ENCODE peak calls at places on chromosomes 7 and 10, in six cellular contexts. R, K, M, G, Y and H are unnamed samples.

GRCh38 chr7:150737265-150738055 is at the start of gene GIMAP5:
- DNase-seq in K (no peak), M (no peak), G (no peak), Y (no peak), R (no peak), H (no peak)

GRCh38 chr10:13690281-13690825 is 103.6 kb downstream of the PRPF18 start:
- DNase-seq in R (no peak), M (no peak), Y (no peak), G (no peak), K (no peak), H (no peak)

GRCh38 chr10:124403548-124403947 is 15.2 kb downstream of the OAT start:
- DNase-seq in Y (peak; percentile 41), M (peak; percentile 36), K (peak; percentile 77), R (peak; percentile 86), G (no peak), H (no peak)

GRCh38 chr7:103660455-103661371 is 214.7 kb upstream of the SLC26A5 start:
- DNase-seq in M (no peak), R (peak; percentile 43), Y (no peak), G (no peak), K (no peak), H (no peak)

GRCh38 chr7:76191783-76192240 is 9.9 kb upstream of the SRRM3 start:
- DNase-seq in G (no peak), K (no peak), M (peak; percentile 51), R (peak; percentile 27), Y (no peak), H (no peak)

GRCh38 chr10:6674282-6674681 is 94.2 kb upstream of the PRKCQ start:
- DNase-seq in R (no peak), M (no peak), Y (no peak), K (no peak), G (no peak), H (no peak)

GRCh38 chr7:130441408-130441854 is 615 bp upstream of the CEP41 start:
- DNase-seq in R (no peak), Y (no peak), K (no peak), G (no peak), M (peak; percentile 35), H (no peak)

GRCh38 chr10:18333616-18334015 is 193.4 kb downstream of the CACNB2 start:
- DNase-seq in Y (no peak), R (peak; percentile 5), M (no peak), K (no peak), G (no peak), H (no peak)

GRCh38 chr10:62528441-62528840 is 154.3 kb downstream of the ZNF365 start:
- DNase-seq in Y (no peak), M (no peak), G (no peak), K (peak; percentile 67), R (no peak), H (no peak)

GRCh38 chr7:157016352-157017041 is 6.0 kb upstream of the MNX1 start:
- DNase-seq in Y (no peak), G (no peak), M (no peak), R (no peak), K (peak; percentile 81), H (no peak)

GRCh38 chr10:73247509-73248258 is 629 bp upstream of the DNAJC9 start:
- DNase-seq in G (no peak), M (no peak), R (no peak), Y (no peak), K (peak; percentile 17), H (no peak)

GRCh38 chr7:36905836-36906235 is 181.5 kb upstream of the AOAH start:
- DNase-seq in R (no peak), K (no peak), Y (no peak), G (no peak), M (no peak), H (no peak)

GRCh38 chr10:76080991-76081390 is 649.6 kb downstream of the LRMDA start:
- DNase-seq in R (peak; percentile 20), M (no peak), Y (no peak), G (no peak), K (no peak), H (no peak)

GRCh38 chr10:76082232-76082631 is 650.8 kb downstream of the LRMDA start:
- DNase-seq in M (no peak), G (no peak), K (no peak), R (no peak), Y (no peak), H (no peak)

GRCh38 chr10:76085002-76085401 is 653.6 kb downstream of the LRMDA start:
- DNase-seq in M (no peak), G (no peak), R (no peak), Y (no peak), K (no peak), H (no peak)

GRCh38 chr10:76080406-76080805 is 649.0 kb downstream of the LRMDA start:
- DNase-seq in Y (no peak), M (no peak), K (no peak), G (no peak), R (peak; percentile 85), H (no peak)

DNA sequence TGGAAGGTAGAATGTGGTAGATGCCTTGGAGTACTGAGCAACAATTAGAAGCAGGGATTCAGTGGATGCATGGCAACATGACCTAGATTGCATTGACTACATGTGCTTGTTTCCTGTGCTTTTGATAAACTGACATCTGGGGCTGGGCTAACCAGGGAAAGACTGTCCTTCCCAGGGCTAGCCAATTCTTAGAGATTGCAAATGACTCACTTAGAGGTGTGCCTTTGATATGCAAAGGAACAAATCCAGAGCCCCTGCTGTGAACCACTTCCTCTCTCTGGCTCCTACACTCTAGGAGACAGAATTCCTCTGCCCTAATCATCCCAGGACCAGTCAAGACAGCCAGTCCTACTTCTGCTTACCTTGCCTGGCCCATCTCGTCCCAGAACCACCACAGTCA is 651.5 kb downstream of the LRMDA start:
- DNase-seq in K (no peak), G (no peak), M (no peak), Y (no peak), R (peak; percentile 13), H (no peak)
- TF ChIP-seq CTCF in K (no peak), G (no peak), M (no peak), Y (no peak), R (no peak), H (no peak)

DNA sequence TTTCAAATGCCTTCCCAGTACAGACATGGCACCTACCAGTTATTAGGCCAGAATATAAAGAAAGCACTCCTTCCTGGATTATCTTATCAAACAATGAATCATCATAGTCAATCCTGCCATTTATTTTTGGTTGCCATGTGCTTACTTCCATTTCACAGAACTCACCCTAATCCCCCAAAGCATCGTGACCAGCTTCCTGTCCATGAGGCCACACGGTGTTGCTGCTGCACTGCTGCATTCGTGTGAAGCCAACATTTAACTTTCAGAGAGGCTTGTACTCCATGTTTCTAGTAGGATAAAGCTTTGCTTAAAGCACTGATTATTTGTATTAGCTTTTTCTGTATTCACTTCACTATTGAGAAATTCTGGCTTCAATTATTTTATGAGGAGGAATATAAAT is 14.4 kb downstream of the COL28A1 start:
- DNase-seq in R (no peak), Y (no peak), G (no peak), K (no peak), M (no peak), H (no peak)
- TF ChIP-seq CTCF in R (no peak), Y (no peak), G (no peak), K (no peak), M (no peak), H (no peak)

GRCh38 chr10:26334932-26335573 is 103.1 kb upstream of the APBB1IP start:
- DNase-seq in R (peak; percentile 35), G (peak; percentile 52), M (peak; percentile 55), K (peak; percentile 68), Y (peak; percentile 30), H (peak; percentile 68)
- TF ChIP-seq CTCF in R (peak; percentile 47), G (peak; percentile 74), M (peak; percentile 71), K (peak; percentile 58), Y (peak; percentile 63), H (peak; percentile 95)

DNA sequence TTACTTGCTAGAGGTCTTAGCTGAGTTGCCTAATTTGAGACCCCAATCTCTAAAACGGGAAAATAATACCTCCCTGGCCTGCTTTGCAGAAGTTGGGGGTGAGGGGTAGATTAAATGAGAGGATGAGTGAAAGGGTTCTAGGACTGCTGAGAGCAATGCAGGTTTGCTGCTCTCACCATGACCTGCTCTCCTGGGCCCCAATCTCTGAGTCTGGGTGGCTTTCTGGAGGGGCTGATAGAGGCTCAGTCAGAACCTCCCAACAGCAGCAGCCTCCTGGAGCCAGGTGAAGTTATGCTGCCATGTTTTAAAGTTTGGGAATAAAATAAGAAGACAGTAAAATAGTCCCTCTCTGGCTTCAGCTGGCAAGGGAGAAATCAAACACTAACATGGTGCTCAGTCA is 7.3 kb downstream of the UROS start:
- DNase-seq in G (no peak), M (no peak), K (no peak), Y (no peak), R (no peak), H (no peak)
- TF ChIP-seq CTCF in G (no peak), M (no peak), K (no peak), Y (no peak), R (no peak), H (no peak)

DNA sequence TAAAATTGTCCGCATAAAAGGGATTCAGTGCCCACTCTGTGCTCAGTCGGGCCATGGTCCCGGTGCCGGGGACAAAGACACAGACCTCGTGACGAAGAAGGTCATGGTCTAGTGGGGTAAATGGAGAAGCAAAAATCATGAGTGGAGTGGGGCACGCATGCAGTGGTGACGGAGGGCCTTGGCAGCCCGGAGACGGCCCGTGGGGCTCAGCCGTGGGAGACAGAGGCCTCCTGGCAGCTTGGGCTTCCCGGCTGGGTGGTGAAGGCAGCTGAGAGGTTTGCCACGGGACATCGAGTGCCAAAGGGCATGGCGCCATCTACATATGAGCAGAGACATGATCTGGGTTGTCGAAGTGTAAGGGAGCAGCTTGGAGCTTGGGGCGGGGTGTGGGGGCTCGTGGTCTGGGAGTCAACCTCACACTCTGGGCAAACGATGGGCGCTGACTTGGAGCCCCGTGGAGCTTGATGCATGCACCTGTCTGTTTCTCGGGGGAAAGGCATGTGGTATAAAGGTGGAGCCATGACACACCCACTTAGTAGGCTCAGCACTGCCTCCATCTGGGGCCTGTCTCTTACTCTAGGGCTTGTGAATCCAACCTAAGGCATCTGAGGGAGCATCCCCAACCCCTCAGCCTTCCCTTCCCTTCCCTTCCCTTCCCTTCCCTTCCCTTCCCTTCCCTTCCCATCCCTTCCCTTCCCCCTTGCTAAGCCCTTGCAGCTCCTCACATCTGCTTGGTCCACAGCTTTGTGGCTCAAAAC is 151.0 kb upstream of the INSYN2A start:
- DNase-seq in K (no peak), R (no peak), Y (no peak), M (no peak), G (no peak), H (no peak)
- TF ChIP-seq CTCF in K (no peak), R (no peak), Y (no peak), M (no peak), G (no peak), H (no peak)

DNA sequence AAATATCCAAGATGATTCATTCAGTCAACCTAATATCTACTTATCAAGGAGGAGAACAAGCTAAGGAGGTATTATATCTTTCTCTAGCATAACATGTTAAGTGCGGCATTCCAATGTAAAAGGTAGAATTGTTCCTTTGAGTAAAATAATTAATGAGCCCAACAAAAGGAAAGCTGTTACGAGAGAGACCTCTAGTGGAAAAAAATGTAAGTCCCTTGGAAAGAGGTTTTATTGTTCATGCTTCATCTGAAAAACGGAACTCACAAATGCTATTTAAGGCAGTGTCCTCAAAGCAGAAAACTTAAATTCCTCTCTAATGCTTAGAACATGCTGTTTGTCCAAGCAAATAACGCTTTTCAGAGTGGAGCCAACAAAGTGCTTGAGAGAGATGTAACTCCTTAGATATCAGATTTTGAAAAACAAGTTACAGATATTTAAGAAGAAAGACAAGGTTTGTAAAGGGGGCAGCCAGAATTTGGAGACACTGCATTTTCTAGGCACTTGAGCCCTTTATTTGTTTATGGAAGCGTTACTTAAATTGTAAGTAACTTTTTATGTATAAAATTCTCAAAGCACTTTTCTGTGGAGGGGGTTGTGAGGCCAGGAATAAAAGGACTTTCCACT is 119.9 kb downstream of the TFEC start:
- DNase-seq in R (peak; percentile 62), Y (no peak), M (no peak), K (peak; percentile 4), G (no peak), H (no peak)
- TF ChIP-seq CTCF in R (peak; percentile 65), Y (peak; percentile 63), M (peak; percentile 59), K (no peak), G (peak; percentile 56), H (peak; percentile 73)